ENCODE peak calls at places on chromosomes 16 and 17, in four cellular contexts. One of them, this sample, is unnamed.

GRCh38 chr17:21379080-21379711 is 3.0 kb downstream of the KCNJ12 start:
- DNase-seq in lung microvascular endothelial cell: no peak
- DNase-seq in left cardiac atrium: peak
- DNase-seq in iPS DF 6.9: no peak
- DNase-seq in this sample: peak

GRCh38 chr17:17533901-17534441 is 37.8 kb upstream of the RASD1 start:
- DNase-seq in lung microvascular endothelial cell: no peak
- DNase-seq in left cardiac atrium: no peak
- DNase-seq in iPS DF 6.9: no peak
- DNase-seq in this sample: no peak

GRCh38 chr17:33970271-33970670 is 284.8 kb upstream of the CCL2 start:
- DNase-seq in lung microvascular endothelial cell: no peak
- DNase-seq in left cardiac atrium: no peak
- DNase-seq in iPS DF 6.9: no peak
- DNase-seq in this sample: no peak

GRCh38 chr17:76682306-76682705 is 28.5 kb downstream of the MXRA7 start:
- DNase-seq in lung microvascular endothelial cell: no peak
- DNase-seq in left cardiac atrium: peak
- DNase-seq in iPS DF 6.9: no peak
- DNase-seq in this sample: peak

GRCh38 chr16:74607967-74608356 is 1.0 kb upstream of the GLG1 start:
- DNase-seq in lung microvascular endothelial cell: no peak
- DNase-seq in left cardiac atrium: no peak
- DNase-seq in iPS DF 6.9: no peak
- DNase-seq in this sample: no peak

GRCh38 chr17:49850772-49851386 is 3.0 kb upstream of the TAC4 start:
- DNase-seq in lung microvascular endothelial cell: no peak
- DNase-seq in left cardiac atrium: no peak
- DNase-seq in iPS DF 6.9: no peak
- DNase-seq in this sample: no peak

GRCh38 chr17:28101919-28102318 is 59.4 kb downstream of the NLK start:
- DNase-seq in lung microvascular endothelial cell: no peak
- DNase-seq in left cardiac atrium: no peak
- DNase-seq in iPS DF 6.9: no peak
- DNase-seq in this sample: no peak

GRCh38 chr16:57764341-57765159 is 29.0 kb downstream of the KATNB1 start:
- DNase-seq in lung microvascular endothelial cell: peak
- DNase-seq in left cardiac atrium: no peak
- DNase-seq in iPS DF 6.9: peak
- DNase-seq in this sample: no peak

GRCh38 chr17:80195671-80196529 is 24.2 kb downstream of the SGSH start:
- DNase-seq in lung microvascular endothelial cell: no peak
- DNase-seq in left cardiac atrium: no peak
- DNase-seq in iPS DF 6.9: peak
- DNase-seq in this sample: no peak

GRCh38 chr16:63945805-63946204 is 1176.1 kb downstream of the CDH11 start:
- DNase-seq in lung microvascular endothelial cell: no peak
- DNase-seq in left cardiac atrium: no peak
- DNase-seq in iPS DF 6.9: no peak
- DNase-seq in this sample: no peak

GRCh38 chr16:67537636-67538591 is 9.3 kb downstream of the RIPOR1 start:
- DNase-seq in lung microvascular endothelial cell: peak
- DNase-seq in left cardiac atrium: peak
- DNase-seq in iPS DF 6.9: no peak
- DNase-seq in this sample: peak

GRCh38 chr17:6388416-6388815 is 46.5 kb downstream of the AIPL1 start:
- DNase-seq in lung microvascular endothelial cell: no peak
- DNase-seq in left cardiac atrium: no peak
- DNase-seq in iPS DF 6.9: no peak
- DNase-seq in this sample: no peak

GRCh38 chr17:67571478-67571877 is 146.3 kb upstream of the NOL11 start:
- DNase-seq in lung microvascular endothelial cell: no peak
- DNase-seq in left cardiac atrium: no peak
- DNase-seq in iPS DF 6.9: no peak
- DNase-seq in this sample: no peak

GRCh38 chr17:49925916-49926315 is 43.1 kb upstream of the DLX4 start:
- DNase-seq in lung microvascular endothelial cell: no peak
- DNase-seq in left cardiac atrium: peak
- DNase-seq in iPS DF 6.9: no peak
- DNase-seq in this sample: peak

GRCh38 chr16:66908116-66908515 is 10.6 kb downstream of the CDH16 start:
- DNase-seq in lung microvascular endothelial cell: no peak
- DNase-seq in left cardiac atrium: peak
- DNase-seq in iPS DF 6.9: no peak
- DNase-seq in this sample: no peak

GRCh38 chr16:66503612-66504011 is 46.3 kb downstream of the TK2 start:
- DNase-seq in lung microvascular endothelial cell: no peak
- DNase-seq in left cardiac atrium: no peak
- DNase-seq in iPS DF 6.9: no peak
- DNase-seq in this sample: no peak

GRCh38 chr17:29342148-29342765 is 47.9 kb upstream of the TAOK1 start:
- DNase-seq in lung microvascular endothelial cell: no peak
- DNase-seq in left cardiac atrium: no peak
- DNase-seq in iPS DF 6.9: no peak
- DNase-seq in this sample: no peak

GRCh38 chr16:31504159-31504558 is 4.0 kb downstream of the RUSF1 start:
- DNase-seq in lung microvascular endothelial cell: peak
- DNase-seq in left cardiac atrium: no peak
- DNase-seq in iPS DF 6.9: no peak
- DNase-seq in this sample: no peak

GRCh38 chr17:9090641-9091096 is 69.4 kb downstream of the NTN1 start:
- DNase-seq in lung microvascular endothelial cell: no peak
- DNase-seq in left cardiac atrium: no peak
- DNase-seq in iPS DF 6.9: no peak
- DNase-seq in this sample: peak

GRCh38 chr16:72015124-72015523 is 6.6 kb downstream of the DHODH start:
- DNase-seq in lung microvascular endothelial cell: no peak
- DNase-seq in left cardiac atrium: no peak
- DNase-seq in iPS DF 6.9: no peak
- DNase-seq in this sample: no peak

GRCh38 chr17:12522336-12522735 is 143.4 kb upstream of the MYOCD start:
- DNase-seq in lung microvascular endothelial cell: no peak
- DNase-seq in left cardiac atrium: no peak
- DNase-seq in iPS DF 6.9: no peak
- DNase-seq in this sample: no peak

GRCh38 chr17:50258647-50259483 is 15.4 kb upstream of the TMEM92 start:
- DNase-seq in lung microvascular endothelial cell: no peak
- DNase-seq in left cardiac atrium: no peak
- DNase-seq in iPS DF 6.9: no peak
- DNase-seq in this sample: no peak

GRCh38 chr16:29943846-29944669 is 17.8 kb upstream of the TMEM219 start:
- DNase-seq in lung microvascular endothelial cell: peak
- DNase-seq in left cardiac atrium: peak
- DNase-seq in iPS DF 6.9: peak
- DNase-seq in this sample: no peak

GRCh38 chr17:73359987-73360410 is 48.2 kb upstream of the CDC42EP4 start:
- DNase-seq in lung microvascular endothelial cell: no peak
- DNase-seq in left cardiac atrium: no peak
- DNase-seq in iPS DF 6.9: no peak
- DNase-seq in this sample: no peak

GRCh38 chr17:32854177-32854576 is 22.7 kb downstream of the MYO1D start:
- DNase-seq in lung microvascular endothelial cell: peak
- DNase-seq in left cardiac atrium: no peak
- DNase-seq in iPS DF 6.9: no peak
- DNase-seq in this sample: no peak

GRCh38 chr17:50347087-50347893 is 1.4 kb downstream of the XYLT2 start:
- DNase-seq in lung microvascular endothelial cell: no peak
- DNase-seq in left cardiac atrium: no peak
- DNase-seq in iPS DF 6.9: no peak
- DNase-seq in this sample: no peak

GRCh38 chr16:46973457-46974324 is at the start of gene DNAJA2:
- DNase-seq in lung microvascular endothelial cell: peak
- DNase-seq in left cardiac atrium: peak
- DNase-seq in iPS DF 6.9: peak
- DNase-seq in this sample: peak

GRCh38 chr17:74201250-74201649 is 2.2 kb upstream of the RPL38 start:
- DNase-seq in lung microvascular endothelial cell: no peak
- DNase-seq in left cardiac atrium: no peak
- DNase-seq in iPS DF 6.9: no peak
- DNase-seq in this sample: peak

GRCh38 chr17:36008998-36009665 is 7.8 kb upstream of the CCL15 start:
- DNase-seq in lung microvascular endothelial cell: peak
- DNase-seq in left cardiac atrium: no peak
- DNase-seq in iPS DF 6.9: peak
- DNase-seq in this sample: no peak

GRCh38 chr17:44251062-44251461 is 16.9 kb downstream of the SLC4A1 start:
- DNase-seq in lung microvascular endothelial cell: no peak
- DNase-seq in left cardiac atrium: no peak
- DNase-seq in iPS DF 6.9: no peak
- DNase-seq in this sample: no peak

GRCh38 chr17:13395872-13396271 is 205.9 kb downstream of the HS3ST3A1 start:
- DNase-seq in lung microvascular endothelial cell: no peak
- DNase-seq in left cardiac atrium: no peak
- DNase-seq in iPS DF 6.9: no peak
- DNase-seq in this sample: no peak

This sample was measured in heart right ventricle.